ENCODE peak calls at places on chromosomes 12 and 14, in nine cellular contexts. R is GM23248, T is DND-41, E is colonic mucosa, O is H9, P is NT2/D1, K is MM.1S, G is HepG2, N is kidney. B is an unnamed sample. For H3K4me1, the result is how much of the 10 kb centered on the place peaks cover.

GRCh38 chr12:72010365-72010764 is 71.7 kb downstream of the TPH2 start:
- DNase-seq in R (peak), T (no peak), E (no peak), O (no peak), P (no peak), K (no peak), G (no peak), N (no peak), B (no peak)

GRCh38 chr12:107441906-107442305 is 243.7 kb upstream of the PWP1 start:
- DNase-seq in R (peak), T (no peak), E (no peak), O (no peak), P (no peak), K (peak), G (no peak), N (no peak), B (no peak)

GRCh38 chr14:67510836-67511235 is 22.3 kb upstream of the PLEKHH1 start:
- DNase-seq in R (peak), T (no peak), E (no peak), O (no peak), P (no peak), K (no peak), G (no peak), N (no peak), B (no peak)

GRCh38 chr14:80395031-80395430 is 183.7 kb upstream of the DIO2 start:
- DNase-seq in R (peak), T (no peak), E (no peak), O (no peak), P (no peak), K (no peak), G (no peak), N (no peak), B (no peak)

GRCh38 chr12:95634622-95635621 is 83.6 kb upstream of the USP44 start:
- DNase-seq in R (no peak), T (no peak), E (peak), O (no peak), P (no peak), K (no peak), G (peak), N (no peak), B (no peak)

GRCh38 chr14:66628646-66629045 is 120.7 kb downstream of the GPHN start:
- DNase-seq in R (peak), T (no peak), E (no peak), O (no peak), P (no peak), K (no peak), G (no peak), N (no peak), B (no peak)

GRCh38 chr12:7144414-7145120 is 14.4 kb downstream of the CLSTN3 start:
- DNase-seq in R (peak), T (no peak), E (no peak), O (no peak), P (no peak), K (peak), G (no peak), N (no peak), B (peak)

GRCh38 chr12:66901136-66901932 is 222.5 kb upstream of the GRIP1 start:
- DNase-seq in R (no peak), T (no peak), E (no peak), O (no peak), P (no peak), K (peak), G (no peak), N (no peak), B (peak)

GRCh38 chr12:104788848-104789271 is 169.2 kb downstream of the SLC41A2 start:
- DNase-seq in R (no peak), T (no peak), E (no peak), O (peak), P (peak), K (no peak), G (no peak), N (no peak), B (no peak)

GRCh38 chr14:50242566-50243288 is 11.3 kb upstream of the SOS2 start:
- DNase-seq in R (no peak), T (no peak), E (no peak), O (no peak), P (no peak), K (no peak), G (no peak), N (no peak), B (no peak)

GRCh38 chr12:1540690-1541089 is 53.7 kb downstream of the FBXL14 start:
- DNase-seq in R (peak), T (no peak), E (no peak), O (no peak), P (no peak), K (no peak), G (peak), N (no peak), B (no peak)

GRCh38 chr12:93707836-93708235 is 30.7 kb downstream of the CRADD start:
- DNase-seq in R (peak), T (no peak), E (no peak), O (no peak), P (no peak), K (no peak), G (peak), N (no peak), B (no peak)

GRCh38 chr14:24712909-24713308 is 78.9 kb upstream of the GZMB start:
- DNase-seq in R (no peak), T (no peak), E (no peak), O (no peak), P (no peak), K (no peak), G (no peak), N (no peak), B (no peak)

GRCh38 chr12:19055589-19055988 is 73.9 kb upstream of the PLEKHA5 start:
- DNase-seq in R (no peak), T (no peak), E (no peak), O (no peak), P (no peak), K (no peak), G (no peak), N (no peak), B (no peak)

GRCh38 chr14:25003537-25003936 is 46.4 kb downstream of the STXBP6 start:
- DNase-seq in R (peak), T (no peak), E (no peak), O (no peak), P (no peak), K (no peak), G (no peak), N (no peak), B (no peak)

GRCh38 chr14:80017796-80018195 is 193.5 kb downstream of the DIO2 start:
- DNase-seq in R (no peak), T (no peak), E (no peak), O (no peak), P (no peak), K (no peak), G (no peak), N (no peak), B (no peak)

GRCh38 chr14:93207468-93208308 is 632 bp downstream of the UBR7 start:
- DNase-seq in R (peak), T (peak), E (peak), O (no peak), P (peak), K (no peak), G (no peak), N (no peak), B (peak)

GRCh38 chr14:91123201-91123600 is 9.3 kb downstream of the DGLUCY start:
- DNase-seq in R (no peak), T (no peak), E (no peak), O (no peak), P (no peak), K (no peak), G (no peak), N (no peak), B (no peak)

GRCh38 chr14:65335548-65335947 is 77.0 kb upstream of the FUT8 start:
- DNase-seq in R (no peak), T (no peak), E (peak), O (no peak), P (no peak), K (no peak), G (no peak), N (no peak), B (no peak)

GRCh38 chr12:82326905-82327503 is 31.2 kb downstream of the CCDC59 start:
- DNase-seq in R (peak), T (no peak), E (no peak), O (no peak), P (no peak), K (peak), G (peak), N (no peak), B (peak)

GRCh38 chr12:40336573-40337199 is 111.9 kb downstream of the LRRK2 start:
- DNase-seq in R (peak), T (no peak), E (no peak), O (no peak), P (no peak), K (peak), G (peak), N (no peak), B (peak)

GRCh38 chr14:75428230-75429104 is 645 bp downstream of the JDP2 start:
- DNase-seq in R (peak), T (no peak), E (peak), O (no peak), P (no peak), K (no peak), G (no peak), N (peak), B (no peak)

GRCh38 chr14:61567838-61568571 is 127.3 kb upstream of the HIF1A start:
- DNase-seq in R (no peak), T (peak), E (no peak), O (peak), P (no peak), K (no peak), G (no peak), N (no peak), B (peak)

GRCh38 chr12:68423175-68423574 is 91.0 kb upstream of the MDM1 start:
- DNase-seq in R (no peak), T (no peak), E (no peak), O (no peak), P (no peak), K (no peak), G (no peak), N (no peak), B (no peak)

GRCh38 chr14:20177433-20177974 is 13.2 kb upstream of the OR11G2 start:
- DNase-seq in R (no peak), T (no peak), E (no peak), O (no peak), P (no peak), K (no peak), G (no peak), N (no peak), B (no peak)

GRCh38 chr14:95679995-95680735 is 6.1 kb upstream of the TCL1B start:
- DNase-seq in R (no peak), T (no peak), E (no peak), O (peak), P (no peak), K (no peak), G (peak), N (no peak), B (peak)

GRCh38 chr14:90450667-90451066 is 53.8 kb downstream of the CALM1 start:
- DNase-seq in R (no peak), T (no peak), E (no peak), O (no peak), P (no peak), K (no peak), G (no peak), N (no peak), B (no peak)

GRCh38 chr14:64080452-64080851 is 213.7 kb downstream of the ESR2 start:
- DNase-seq in R (no peak), T (no peak), E (no peak), O (no peak), P (no peak), K (no peak), G (no peak), N (no peak), B (no peak)

GRCh38 chr14:98751110-98751509 is 520.9 kb downstream of the BCL11B start:
- DNase-seq in R (no peak), T (no peak), E (no peak), O (no peak), P (no peak), K (no peak), G (no peak), N (no peak), B (no peak)

GRCh38 chr12:52360106-52360662 is 7.1 kb downstream of the KRT85 start:
- DNase-seq in R (no peak), T (no peak), E (no peak), O (no peak), P (no peak), K (no peak), G (no peak), N (no peak), B (no peak)

GRCh38 chr12:112190626-112191025 is 65.3 kb downstream of the TRAFD1 start:
- DNase-seq in R (no peak), T (no peak), E (peak), O (no peak), P (no peak), K (no peak), G (no peak), N (no peak), B (no peak)

GRCh38 chr14:94132285-94132887 is 3.0 kb upstream of the IFI27L2 start:
- DNase-seq in R (peak), T (peak), E (peak), O (peak), P (no peak), K (peak), G (peak), N (no peak), B (peak)

GRCh38 chr14:23538785-23539184 is 12.8 kb downstream of the ZFHX2 start:
- DNase-seq in R (peak), T (no peak), E (no peak), O (peak), P (no peak), K (no peak), G (no peak), N (no peak), B (no peak)

GRCh38 chr14:103568952-103569351 is 6.2 kb downstream of the COA8 start:
- DNase-seq in R (no peak), T (no peak), E (no peak), O (no peak), P (no peak), K (no peak), G (no peak), N (peak), B (no peak)

GRCh38 chr12:42589465-42590323 is at the start of gene PRICKLE1:
- DNase-seq in R (peak), T (no peak), E (no peak), O (peak), P (peak), K (peak), G (no peak), N (peak), B (no peak)

GRCh38 chr14:100629696-100630095 is 42.5 kb upstream of the BEGAIN start:
- DNase-seq in R (no peak), T (no peak), E (no peak), O (no peak), P (no peak), K (no peak), G (no peak), N (no peak), B (no peak)

GRCh38 chr12:55823419-55823818 is 5.6 kb downstream of the ORMDL2 start:
- DNase-seq in R (no peak), T (no peak), E (no peak), O (no peak), P (no peak), K (no peak), G (peak), N (no peak), B (no peak)

GRCh38 chr12:125552223-125552747 is 487.1 kb downstream of the AACS start:
- DNase-seq in R (no peak), T (no peak), E (no peak), O (no peak), P (no peak), K (no peak), G (no peak), N (no peak), B (no peak)

DNA sequence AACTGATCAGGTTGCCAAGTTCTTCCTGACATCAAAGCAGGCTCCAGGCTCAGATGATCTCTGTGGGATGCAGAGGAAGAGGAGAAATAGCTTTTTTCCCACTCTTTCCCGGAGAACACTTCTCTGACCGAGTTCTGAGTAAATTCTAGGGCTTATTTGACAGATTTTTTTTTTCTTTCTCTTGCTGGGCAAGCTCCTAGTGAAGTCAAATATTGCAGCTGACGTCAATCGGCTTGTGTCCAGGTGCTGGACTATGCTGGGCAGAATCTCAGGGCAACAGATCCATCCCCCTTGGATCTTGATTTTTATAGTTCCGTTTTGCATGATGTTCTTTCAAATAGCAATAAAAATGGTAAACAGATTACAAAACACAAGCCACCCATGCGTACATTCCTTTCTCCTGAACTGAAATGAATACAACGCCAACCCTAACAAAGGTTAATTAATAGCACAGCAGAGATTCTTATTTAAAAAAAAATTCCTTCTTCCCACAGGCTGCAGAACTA is 182.2 kb downstream of the NOVA1 start:
- DNase-seq in R (peak), T (no peak), E (peak), O (no peak), P (no peak), K (no peak), G (no peak), N (no peak), B (no peak)
- H3K9ac ChIP-seq in R (no peak), T (no peak), E (no peak), O (no peak), P (no peak), K (no peak), G (no peak), N (no peak), B (no peak)

GRCh38 chr12:116808113-116808786 is 70.1 kb downstream of the RNFT2 start:
- DNase-seq in R (no peak), T (no peak), E (no peak), O (no peak), P (no peak), K (no peak), G (no peak), N (no peak), B (no peak)
- H3K4me1 ChIP-seq in R (under half), T (under half), E (under half), O (under half), P (under half), K (under half), G (under half), N (under half), B (under half)

DNA sequence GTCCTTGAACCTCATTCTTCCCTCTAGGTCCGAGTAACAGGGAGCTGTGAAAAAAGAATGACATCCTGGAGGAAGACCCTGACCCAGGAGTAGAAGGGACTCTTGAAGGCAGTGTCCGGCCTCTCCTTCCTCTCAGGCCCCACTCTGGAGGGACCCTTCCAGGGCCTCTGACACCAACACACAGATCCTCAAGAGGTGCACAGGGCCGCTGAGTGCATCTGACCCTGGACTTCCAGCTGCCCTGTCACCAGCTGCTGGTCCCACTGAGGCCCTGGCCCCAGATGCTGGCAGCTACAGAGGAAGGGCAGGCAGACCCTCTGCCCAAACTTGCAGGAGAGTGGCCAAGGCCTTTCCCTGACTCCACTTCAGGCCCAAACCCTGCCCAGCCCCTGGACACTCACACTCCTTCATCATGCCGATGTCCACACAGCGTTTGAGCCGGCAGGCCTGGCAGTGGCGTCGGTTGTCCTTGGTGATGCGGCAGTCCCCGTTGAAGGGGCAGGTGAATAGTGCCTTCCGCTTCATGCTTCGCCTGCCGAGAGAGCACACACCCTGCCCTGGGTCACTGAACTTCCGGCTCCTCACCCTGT is 40.1 kb downstream of the VDR start:
- DNase-seq in R (no peak), T (no peak), E (peak), O (peak), P (no peak), K (no peak), G (no peak), N (no peak), B (no peak)
- H3K9ac ChIP-seq in R (no peak), T (no peak), E (no peak), O (no peak), P (no peak), K (no peak), G (no peak), N (no peak), B (no peak)

DNA sequence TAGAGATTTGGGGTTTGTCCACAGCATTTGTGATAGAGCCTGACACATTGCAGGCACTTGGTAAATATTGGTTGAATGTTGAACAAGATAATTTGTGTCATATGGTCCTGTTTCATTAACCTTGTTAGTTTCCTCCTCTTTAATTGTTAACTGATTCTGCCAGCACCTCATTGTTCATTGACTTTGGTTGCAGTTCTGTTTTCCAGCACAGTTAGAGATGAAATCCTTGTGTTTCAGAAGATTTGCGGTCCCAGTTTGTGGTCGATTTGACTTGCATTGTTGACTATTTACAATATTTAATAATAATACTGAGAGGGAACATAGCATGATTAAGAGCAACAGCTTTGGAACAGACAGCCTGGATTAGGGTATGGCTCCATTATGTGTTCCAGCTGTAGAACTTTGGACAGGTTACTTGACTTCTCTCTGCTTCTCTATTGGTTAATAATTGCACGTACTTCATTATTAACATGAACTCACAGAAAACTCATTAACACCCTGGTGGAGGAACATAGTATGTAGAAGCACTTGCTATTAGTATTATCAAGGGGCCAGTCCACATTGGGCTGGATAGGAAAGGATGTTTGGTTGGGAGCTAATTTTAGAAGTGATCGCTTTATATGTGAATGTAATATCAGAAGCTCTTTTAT is 8.7 kb downstream of the DRAM1 start:
- DNase-seq in R (no peak), T (no peak), E (no peak), O (no peak), P (no peak), K (no peak), G (no peak), N (no peak), B (no peak)
- H3K4me1 ChIP-seq in R (under half), T (under half), E (under half), O (under half), P (under half), K (under half), G (half or more), N (under half), B (under half)

DNA sequence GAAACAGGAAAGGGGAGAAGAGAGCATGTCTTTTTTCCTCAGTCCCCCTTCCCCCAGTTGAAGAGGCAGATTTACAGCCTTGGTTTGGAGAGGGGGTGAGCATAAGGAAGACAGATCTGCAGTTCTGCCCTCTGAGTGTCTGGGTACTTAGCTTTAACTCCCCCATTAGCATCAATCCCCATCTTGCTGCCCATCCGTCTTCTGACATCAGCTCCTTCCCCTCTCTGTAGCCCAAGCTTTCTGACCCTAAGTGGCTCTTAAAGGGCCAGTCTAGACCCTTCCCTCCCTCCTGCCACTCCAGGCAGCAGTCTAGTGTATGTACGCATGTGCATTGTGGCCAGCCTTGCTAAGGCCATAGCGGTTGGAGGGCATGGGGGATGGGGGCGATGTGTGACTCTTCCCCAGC is 7.3 kb downstream of the GPR84 start:
- DNase-seq in R (no peak), T (no peak), E (no peak), O (peak), P (no peak), K (no peak), G (no peak), N (no peak), B (no peak)
- H3K9ac ChIP-seq in R (no peak), T (peak), E (no peak), O (no peak), P (peak), K (no peak), G (no peak), N (no peak), B (peak)

DNA sequence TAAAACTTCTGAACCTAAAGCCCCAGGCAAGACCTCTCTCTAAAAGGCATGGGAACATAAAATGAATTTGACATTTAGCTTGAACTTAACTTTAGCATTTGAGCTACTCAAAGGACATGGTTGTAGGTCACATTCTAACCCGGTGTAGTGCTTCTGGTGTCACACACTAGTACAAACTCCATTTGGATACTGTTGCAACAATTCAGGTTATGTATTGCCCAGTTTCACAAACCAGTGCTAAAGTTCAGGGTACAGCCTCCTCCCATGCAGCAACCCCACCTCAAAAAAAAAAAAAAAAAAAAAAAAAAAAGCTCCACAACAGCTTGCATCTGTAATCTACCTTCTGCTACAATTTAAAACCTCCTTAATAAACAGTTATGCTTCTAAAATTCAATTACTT is 7.8 kb downstream of the PPTC7 start:
- DNase-seq in R (no peak), T (no peak), E (peak), O (no peak), P (no peak), K (no peak), G (peak), N (no peak), B (no peak)
- H3K4me1 ChIP-seq in R (under half), T (under half), E (under half), O (under half), P (under half), K (under half), G (half or more), N (under half), B (under half)